ENCODE peak calls at places on chromosomes 7 and 10, in seven cellular contexts. O is hepatocyte; V is breast epithelium; L is thoracic aorta; S is AG04450; G is naive thymus-derived CD4-positive, alpha-beta T cell; W is RWPE1. Y is an unnamed sample.

GRCh38 chr7:142788303-142789286 is 17.8 kb downstream of the PRSS2 start:
- DNase-seq in S (no peak), W (no peak), O (no peak), L (no peak), G (peak), V (no peak), Y (no peak)

GRCh38 chr7:140417456-140418155 is 13.7 kb downstream of the RAB19 start:
- DNase-seq in W (no peak), L (no peak), V (no peak), O (no peak), G (no peak), S (no peak), Y (no peak)

GRCh38 chr10:121497513-121497912 is 100.7 kb downstream of the FGFR2 start:
- DNase-seq in S (no peak), W (peak), O (no peak), L (no peak), V (no peak), G (no peak), Y (no peak)

GRCh38 chr7:135160858-135161653 is 9.5 kb downstream of the CYREN start:
- DNase-seq in O (no peak), L (no peak), V (no peak), G (no peak), W (no peak), S (no peak), Y (no peak)

GRCh38 chr7:48108959-48109847 is 20.1 kb downstream of the UPP1 start:
- DNase-seq in S (no peak), G (no peak), V (no peak), O (no peak), W (no peak), L (no peak), Y (no peak)

GRCh38 chr7:77199008-77199966 is at the start of gene FGL2:
- DNase-seq in L (peak), G (peak), W (peak), V (peak), O (peak), S (peak), Y (peak)

GRCh38 chr7:1813394-1814088 is 143.5 kb downstream of the ELFN1 start:
- DNase-seq in L (no peak), G (no peak), V (peak), S (no peak), W (no peak), O (no peak), Y (no peak)

GRCh38 chr7:50346548-50347497 is 42.3 kb downstream of the IKZF1 start:
- DNase-seq in G (no peak), L (no peak), W (peak), O (no peak), S (no peak), V (no peak), Y (no peak)

GRCh38 chr10:1119027-1119426 is 62.8 kb downstream of the WDR37 start:
- DNase-seq in W (no peak), V (no peak), S (no peak), G (no peak), L (no peak), O (no peak), Y (no peak)

GRCh38 chr10:124903119-124903518 is 38.8 kb upstream of the ZRANB1 start:
- DNase-seq in V (no peak), W (no peak), L (no peak), S (no peak), O (no peak), G (no peak), Y (no peak)

GRCh38 chr7:91446819-91447218 is 182.6 kb downstream of the FZD1 start:
- DNase-seq in O (no peak), L (no peak), G (no peak), W (no peak), V (no peak), S (no peak), Y (no peak)

GRCh38 chr10:128739937-128740336 is 613.7 kb upstream of the MKI67 start:
- DNase-seq in G (no peak), W (no peak), V (no peak), O (no peak), L (no peak), S (no peak), Y (no peak)

GRCh38 chr10:76779163-76779820 is 858.3 kb downstream of the KCNMA1 start:
- DNase-seq in L (no peak), V (no peak), S (no peak), G (no peak), O (peak), W (no peak), Y (no peak)

GRCh38 chr10:101237908-101238731 is 8.9 kb upstream of the LBX1 start:
- DNase-seq in G (no peak), W (no peak), S (no peak), L (no peak), V (no peak), O (no peak), Y (no peak)

GRCh38 chr10:1128649-1129048 is 72.5 kb downstream of the WDR37 start:
- DNase-seq in L (no peak), G (no peak), O (no peak), S (no peak), W (no peak), V (no peak), Y (no peak)

GRCh38 chr10:26474062-26474461 is 35.9 kb downstream of the APBB1IP start:
- DNase-seq in G (no peak), V (no peak), O (no peak), S (no peak), W (no peak), L (no peak), Y (no peak)

DNA sequence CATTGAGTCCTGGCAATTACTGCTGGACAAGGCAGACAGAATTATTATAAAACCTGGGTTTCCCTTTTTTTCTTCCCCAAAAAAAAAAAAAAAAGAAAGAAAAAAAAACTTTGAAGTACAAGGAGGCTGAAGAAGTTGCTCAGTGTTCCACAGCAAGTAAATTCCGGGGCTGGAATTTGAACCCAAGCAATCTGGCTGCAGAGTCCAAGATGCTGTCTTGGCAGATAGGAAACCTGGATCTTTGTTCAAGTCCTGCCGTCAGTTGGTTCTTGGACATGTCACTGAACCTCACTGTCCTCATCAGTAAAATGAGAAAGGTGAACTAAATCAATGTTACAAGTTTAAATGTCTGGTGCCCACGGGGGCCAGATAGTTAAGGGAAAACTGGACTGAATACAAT is 35.3 kb downstream of the ARID5B start:
- DNase-seq in S (no peak), O (no peak), V (no peak), W (no peak), G (no peak), L (no peak), Y (no peak)
- H3K27ac ChIP-seq in S (no peak), O (peak), V (no peak), W (no peak), G (no peak), L (peak), Y (no peak)

GRCh38 chr7:41331194-41331593 is 371.7 kb downstream of the INHBA start:
- DNase-seq in G (no peak), L (no peak), S (no peak), O (no peak), W (no peak), V (no peak), Y (no peak)

GRCh38 chr7:41328131-41328530 is 374.8 kb downstream of the INHBA start:
- DNase-seq in G (no peak), W (no peak), O (no peak), V (no peak), S (no peak), L (no peak), Y (no peak)

GRCh38 chr7:41323811-41324210 is 379.1 kb downstream of the INHBA start:
- DNase-seq in V (no peak), L (no peak), O (no peak), G (no peak), W (no peak), S (no peak), Y (no peak)

GRCh38 chr7:41326616-41327015 is 376.3 kb downstream of the INHBA start:
- DNase-seq in L (no peak), W (no peak), V (no peak), S (no peak), G (no peak), O (no peak), Y (no peak)

GRCh38 chr7:41328544-41328943 is 374.3 kb downstream of the INHBA start:
- DNase-seq in L (no peak), O (no peak), W (no peak), S (no peak), V (no peak), G (no peak), Y (no peak)
- H3K27ac ChIP-seq in L (no peak), O (no peak), W (no peak), S (no peak), V (no peak), G (no peak), Y (no peak)

GRCh38 chr10:6327906-6328707 is 125.4 kb downstream of the PFKFB3 start:
- DNase-seq in V (no peak), G (no peak), S (no peak), O (no peak), L (no peak), W (no peak), Y (no peak)

GRCh38 chr10:6319119-6319518 is 116.4 kb downstream of the PFKFB3 start:
- DNase-seq in L (no peak), W (no peak), G (no peak), O (no peak), V (no peak), S (no peak), Y (no peak)

GRCh38 chr10:6321880-6322279 is 119.1 kb downstream of the PFKFB3 start:
- DNase-seq in L (no peak), G (no peak), V (no peak), W (peak), O (no peak), S (peak), Y (no peak)

GRCh38 chr10:6320320-6321010 is 117.7 kb downstream of the PFKFB3 start:
- DNase-seq in G (no peak), O (no peak), V (no peak), S (no peak), L (no peak), W (no peak), Y (peak)

DNA sequence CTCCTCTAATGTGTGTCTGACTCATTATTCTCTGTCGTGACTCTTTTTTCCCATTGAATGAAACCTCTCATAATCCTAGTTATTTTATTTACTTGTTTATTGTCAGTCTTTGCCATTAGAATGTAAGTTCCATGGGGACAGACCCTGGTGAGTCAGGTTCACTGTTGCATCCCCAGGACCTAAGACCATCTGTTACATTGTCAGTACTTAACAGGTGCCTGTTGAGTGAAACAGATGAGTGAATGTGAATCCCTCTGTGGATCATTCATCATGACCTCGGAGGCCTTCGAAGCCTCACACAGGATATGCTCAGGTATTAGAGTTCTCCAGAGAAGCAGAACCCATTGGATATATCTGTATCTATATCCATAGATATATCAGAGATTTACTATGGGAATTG is 120.1 kb downstream of the PFKFB3 start:
- DNase-seq in S (no peak), O (no peak), L (no peak), V (no peak), G (no peak), W (no peak), Y (no peak)
- H3K27ac ChIP-seq in S (no peak), O (no peak), L (no peak), V (no peak), G (no peak), W (no peak), Y (no peak)

DNA sequence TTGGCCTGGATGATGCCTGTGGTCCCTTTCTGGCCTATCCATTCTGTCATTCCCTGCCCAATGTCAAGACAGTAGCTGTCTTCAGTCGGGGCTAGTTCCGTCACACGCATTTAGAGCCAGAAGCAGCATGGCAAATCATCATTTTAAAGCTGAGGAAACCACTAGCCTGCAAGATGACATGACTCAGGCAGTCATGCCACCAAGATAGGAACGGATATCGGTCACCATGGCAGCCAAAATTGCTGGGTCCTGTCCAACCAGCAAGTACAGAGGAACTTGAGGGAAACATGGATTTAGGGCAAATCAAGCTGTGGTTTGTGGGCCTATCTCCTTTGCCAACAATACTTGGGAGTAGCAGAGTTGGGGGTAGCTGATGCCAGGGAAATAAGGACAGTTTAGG is 64.6 kb upstream of the MRLN start:
- DNase-seq in S (no peak), G (no peak), V (no peak), L (peak), O (no peak), W (no peak), Y (peak)
- H3K27ac ChIP-seq in S (no peak), G (no peak), V (no peak), L (peak), O (no peak), W (no peak), Y (no peak)

GRCh38 chr7:18666107-18666728 is 170.7 kb downstream of the HDAC9 start:
- DNase-seq in O (peak), L (peak), S (peak), W (peak), G (peak), V (peak), Y (peak)
- H3K27ac ChIP-seq in O (no peak), L (peak), S (no peak), W (no peak), G (no peak), V (no peak), Y (no peak)

GRCh38 chr10:10917031-10917430 is 100.6 kb upstream of the CELF2 start:
- DNase-seq in G (no peak), W (no peak), O (no peak), S (no peak), V (no peak), L (no peak), Y (no peak)

GRCh38 chr10:10911471-10911921 is 106.2 kb upstream of the CELF2 start:
- DNase-seq in W (peak), O (peak), S (peak), L (peak), V (peak), G (no peak), Y (peak)

GRCh38 chr10:10911035-10911434 is 106.6 kb upstream of the CELF2 start:
- DNase-seq in S (no peak), G (no peak), V (no peak), L (no peak), O (no peak), W (no peak), Y (no peak)

GRCh38 chr10:10915215-10915614 is 102.5 kb upstream of the CELF2 start:
- DNase-seq in O (no peak), G (no peak), L (no peak), V (no peak), W (no peak), S (no peak), Y (no peak)

DNA sequence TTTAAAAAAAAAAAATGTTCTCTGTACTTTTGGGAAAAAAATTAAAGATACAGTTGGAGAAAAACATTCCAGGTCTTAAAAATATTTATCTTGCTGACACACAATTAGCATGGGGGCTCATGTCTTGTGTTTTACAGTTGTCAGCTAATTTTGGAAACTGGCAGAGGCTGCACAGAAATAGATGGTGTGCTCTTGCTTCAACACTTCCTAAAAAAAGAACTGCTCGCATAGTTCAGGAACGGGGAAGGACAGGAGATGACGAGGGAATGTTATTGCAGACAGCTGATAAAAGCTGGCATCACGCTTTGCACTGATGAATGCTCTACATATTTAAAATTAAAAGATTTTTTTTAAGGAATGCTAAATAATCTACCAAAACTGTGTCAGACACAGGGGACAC is 103.5 kb upstream of the CELF2 start:
- DNase-seq in S (no peak), L (no peak), V (no peak), G (no peak), W (no peak), O (no peak), Y (no peak)
- H3K27ac ChIP-seq in S (no peak), L (peak), V (no peak), G (no peak), W (no peak), O (no peak), Y (no peak)

Y was measured in body of pancreas.